ENCODE peak calls at places on chromosomes 16 and 17, in four cellular contexts. One of them, this sample, is unnamed.
A peak's percentile ranks its signal among the peaks of the same experiment; 100 is the strongest.

GRCh38 chr17:47423406-47424295 is 99.9 kb downstream of the EFCAB13 start:
- DNase-seq in GM12878: no peak
- DNase-seq in A549: peak; percentile 34
- DNase-seq in tibial nerve: no peak
- DNase-seq in this sample: peak; percentile 24

GRCh38 chr16:60204221-60204620 is 1470.1 kb upstream of the GOT2 start:
- DNase-seq in GM12878: no peak
- DNase-seq in A549: no peak
- DNase-seq in tibial nerve: no peak
- DNase-seq in this sample: no peak

GRCh38 chr17:78106211-78106610 is 22.3 kb downstream of the TMC6 start:
- DNase-seq in GM12878: no peak
- DNase-seq in A549: no peak
- DNase-seq in tibial nerve: no peak
- DNase-seq in this sample: no peak

GRCh38 chr16:85416267-85417109 is 196.6 kb upstream of the GSE1 start:
- DNase-seq in GM12878: no peak
- DNase-seq in A549: peak; percentile 67
- DNase-seq in tibial nerve: no peak
- DNase-seq in this sample: peak; percentile 53

GRCh38 chr16:26198221-26198620 is 506.5 kb downstream of the HS3ST4 start:
- DNase-seq in GM12878: no peak
- DNase-seq in A549: no peak
- DNase-seq in tibial nerve: no peak
- DNase-seq in this sample: no peak

GRCh38 chr17:35766489-35766877 is 5.8 kb downstream of the C17orf50 start:
- DNase-seq in GM12878: no peak
- DNase-seq in A549: no peak
- DNase-seq in tibial nerve: no peak
- DNase-seq in this sample: no peak

GRCh38 chr17:34257299-34257985 is 2.4 kb downstream of the CCL2 start:
- DNase-seq in GM12878: no peak
- DNase-seq in A549: no peak
- DNase-seq in tibial nerve: no peak
- DNase-seq in this sample: no peak

GRCh38 chr16:4550587-4550986 is 5.6 kb upstream of the C16orf96 start:
- DNase-seq in GM12878: no peak
- DNase-seq in A549: no peak
- DNase-seq in tibial nerve: no peak
- DNase-seq in this sample: no peak

GRCh38 chr17:57834146-57834741 is 15.6 kb downstream of the MRPS23 start:
- DNase-seq in GM12878: no peak
- DNase-seq in A549: no peak
- DNase-seq in tibial nerve: no peak
- DNase-seq in this sample: no peak

GRCh38 chr17:80800775-80801391 is 190.8 kb upstream of the CHMP6 start:
- DNase-seq in GM12878: no peak
- DNase-seq in A549: no peak
- DNase-seq in tibial nerve: no peak
- DNase-seq in this sample: no peak

GRCh38 chr16:73041644-73042043 is 6.3 kb downstream of the ZFHX3 start:
- DNase-seq in GM12878: no peak
- DNase-seq in A549: no peak
- DNase-seq in tibial nerve: no peak
- DNase-seq in this sample: no peak

GRCh38 chr17:65099941-65100315 is 37.2 kb upstream of the RGS9 start:
- DNase-seq in GM12878: peak; percentile 84
- DNase-seq in A549: peak; percentile 84
- DNase-seq in tibial nerve: peak; percentile 66
- DNase-seq in this sample: no peak

GRCh38 chr16:67598527-67598926 is 36.2 kb downstream of the CTCF start:
- DNase-seq in GM12878: no peak
- DNase-seq in A549: no peak
- DNase-seq in tibial nerve: no peak
- DNase-seq in this sample: no peak

GRCh38 chr17:15409721-15410247 is 57.6 kb downstream of the CDRT4 start:
- DNase-seq in GM12878: no peak
- DNase-seq in A549: no peak
- DNase-seq in tibial nerve: peak; percentile 50
- DNase-seq in this sample: peak; percentile 69

DNA sequence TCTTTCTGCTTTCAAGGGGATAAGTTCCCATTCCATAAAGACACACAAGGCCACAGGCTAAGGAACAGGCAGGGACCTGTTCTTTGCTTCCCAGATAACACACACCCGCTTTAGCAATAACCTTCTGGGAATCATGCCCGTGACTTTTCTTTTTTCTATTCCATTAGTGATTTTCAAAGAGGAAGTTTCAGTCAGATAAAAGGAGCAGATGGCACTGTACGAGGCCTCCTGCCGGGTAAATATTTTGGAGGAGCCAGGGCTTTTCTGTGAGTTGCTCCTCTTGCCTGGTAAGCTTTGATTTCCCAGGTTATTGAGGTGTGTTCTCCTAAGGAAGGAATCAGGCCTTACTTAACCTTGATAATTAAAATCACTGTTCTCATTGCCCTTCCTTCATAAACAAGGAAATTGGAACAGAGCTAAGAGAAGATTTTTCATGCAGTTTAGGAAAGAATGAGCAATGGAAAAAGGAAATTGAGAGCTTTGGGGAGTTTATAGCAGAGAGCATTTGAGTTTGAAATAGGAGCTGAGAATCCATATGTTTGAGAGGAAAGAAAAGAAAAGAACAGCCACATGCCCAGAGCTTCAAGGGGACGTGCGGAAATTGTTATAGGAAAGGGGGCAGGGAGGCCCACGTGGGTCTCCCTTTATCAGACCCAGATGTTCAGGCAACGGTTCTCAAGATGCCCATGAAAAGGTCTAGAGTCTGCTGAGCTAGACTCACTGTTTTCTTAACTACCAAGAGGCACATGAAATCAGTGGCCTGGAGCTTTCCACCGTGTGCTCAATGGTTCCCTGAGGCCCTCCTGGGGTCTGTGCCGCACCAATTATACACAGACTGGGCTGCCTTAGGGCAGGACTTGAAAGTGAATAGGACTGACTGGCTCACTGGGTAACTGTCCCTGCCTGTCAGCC is 31.0 kb downstream of the CHD9 start:
- DNase-seq in GM12878: no peak
- DNase-seq in A549: no peak
- DNase-seq in tibial nerve: peak; percentile 66
- DNase-seq in this sample: peak; percentile 56
- TF ChIP-seq EP300 in GM12878: no peak
- TF ChIP-seq EP300 in A549: no peak
- TF ChIP-seq EP300 in tibial nerve: peak; percentile 48
- TF ChIP-seq EP300 in this sample: no peak

GRCh38 chr17:67511012-67511411 is 133.9 kb downstream of the PITPNC1 start:
- DNase-seq in GM12878: no peak
- DNase-seq in A549: no peak
- DNase-seq in tibial nerve: no peak
- DNase-seq in this sample: no peak
- TF ChIP-seq EP300 in GM12878: no peak
- TF ChIP-seq EP300 in A549: no peak
- TF ChIP-seq EP300 in tibial nerve: no peak
- TF ChIP-seq EP300 in this sample: no peak

DNA sequence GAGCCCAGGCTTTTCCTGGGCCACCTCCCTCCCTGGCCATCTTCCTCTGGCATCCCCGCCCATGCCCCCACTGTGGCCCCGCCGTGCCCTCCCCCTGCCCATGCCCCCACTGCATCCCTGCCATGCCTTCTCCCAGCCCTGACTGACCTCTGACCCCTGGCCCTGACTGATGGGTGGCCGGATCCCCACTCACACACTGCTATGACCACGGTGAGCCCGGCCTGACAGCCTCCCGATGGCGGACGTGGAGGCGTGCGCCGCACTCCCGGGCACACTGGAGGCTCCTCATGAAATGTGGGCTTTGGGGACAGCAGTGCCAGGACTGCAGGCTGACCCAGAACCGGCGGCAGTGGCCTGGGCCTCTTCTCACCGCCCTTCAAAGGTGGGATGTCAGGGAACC is 10.6 kb upstream of the C1QTNF8 start:
- DNase-seq in GM12878: no peak
- DNase-seq in A549: no peak
- DNase-seq in tibial nerve: no peak
- DNase-seq in this sample: peak; percentile 58
- TF ChIP-seq EP300 in GM12878: no peak
- TF ChIP-seq EP300 in A549: no peak
- TF ChIP-seq EP300 in tibial nerve: no peak
- TF ChIP-seq EP300 in this sample: no peak

GRCh38 chr16:70702624-70703023 is 16.8 kb upstream of the MTSS2 start:
- DNase-seq in GM12878: no peak
- DNase-seq in A549: no peak
- DNase-seq in tibial nerve: no peak
- DNase-seq in this sample: no peak

GRCh38 chr16:70705056-70705455 is 19.2 kb upstream of the MTSS2 start:
- DNase-seq in GM12878: no peak
- DNase-seq in A549: no peak
- DNase-seq in tibial nerve: no peak
- DNase-seq in this sample: no peak

GRCh38 chr16:70704586-70704985 is 18.7 kb upstream of the MTSS2 start:
- DNase-seq in GM12878: no peak
- DNase-seq in A549: no peak
- DNase-seq in tibial nerve: no peak
- DNase-seq in this sample: no peak

GRCh38 chr16:70703041-70703834 is 17.4 kb upstream of the MTSS2 start:
- DNase-seq in GM12878: no peak
- DNase-seq in A549: no peak
- DNase-seq in tibial nerve: no peak
- DNase-seq in this sample: peak; percentile 67

GRCh38 chr16:70703835-70704381 is 18.1 kb upstream of the MTSS2 start:
- DNase-seq in GM12878: no peak
- DNase-seq in A549: no peak
- DNase-seq in tibial nerve: no peak
- DNase-seq in this sample: no peak
- TF ChIP-seq EP300 in GM12878: no peak
- TF ChIP-seq EP300 in A549: no peak
- TF ChIP-seq EP300 in tibial nerve: no peak
- TF ChIP-seq EP300 in this sample: no peak

DNA sequence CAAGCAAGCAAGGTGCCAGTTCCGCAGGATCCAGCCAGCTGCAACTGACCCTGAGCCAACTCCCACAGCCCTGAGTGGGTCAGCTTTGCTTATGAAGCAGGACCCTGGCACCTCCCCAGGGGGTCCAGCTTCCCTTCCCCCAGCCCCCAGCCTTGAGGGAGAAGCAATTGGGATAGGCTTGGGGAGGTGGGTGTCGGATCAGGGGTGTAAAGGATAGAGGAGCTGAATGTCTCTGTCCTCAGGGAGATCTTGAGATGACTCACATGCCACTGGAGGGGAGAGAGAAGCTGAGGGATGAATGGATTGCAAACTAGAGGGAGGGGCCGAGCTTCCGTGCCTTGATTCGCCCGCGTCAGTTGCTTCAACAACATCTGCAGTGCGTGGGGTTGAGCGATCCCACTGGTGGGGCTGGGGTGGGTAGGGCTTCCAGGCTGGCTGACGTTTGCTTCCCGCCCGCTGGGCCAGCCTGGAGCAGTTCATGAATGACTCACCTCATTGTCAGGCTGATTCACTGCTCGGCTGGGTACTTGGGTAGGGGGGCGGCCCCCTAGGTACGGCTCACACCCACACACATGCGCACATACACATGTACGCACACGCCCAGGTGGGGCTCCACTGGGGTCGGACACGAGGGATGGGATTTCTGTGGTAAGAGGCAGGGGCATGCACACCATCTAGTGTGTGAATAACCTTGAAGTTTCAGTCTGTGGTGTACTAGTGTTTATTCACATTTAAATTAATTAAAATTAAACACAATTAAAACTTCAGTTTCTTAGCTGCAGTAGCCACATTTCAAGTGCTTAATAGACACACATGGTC is 3.6 kb upstream of the HROB start:
- DNase-seq in GM12878: no peak
- DNase-seq in A549: peak; percentile 98
- DNase-seq in tibial nerve: peak; percentile 66
- DNase-seq in this sample: peak; percentile 90
- TF ChIP-seq EP300 in GM12878: no peak
- TF ChIP-seq EP300 in A549: no peak
- TF ChIP-seq EP300 in tibial nerve: peak; percentile 87
- TF ChIP-seq EP300 in this sample: no peak

This sample was measured in ovary.